ENCODE peak calls at places on chromosomes 12 and 14, in ten cellular contexts. One of them, this sample, is unnamed.

GRCh38 chr12:11896530-11896929 is 174.2 kb upstream of the BCL2L14 start:
- DNase-seq in CD8-positive, alpha-beta T cell: no peak
- DNase-seq in cardiac muscle cell: no peak
- DNase-seq in CD4-positive, alpha-beta T cell: no peak
- DNase-seq in omental fat pad: no peak
- DNase-seq in fibroblast of villous mesenchyme: no peak
- DNase-seq in WERI-Rb-1: no peak
- DNase-seq in astrocyte of the spinal cord: no peak
- DNase-seq in nephron progenitor cell: no peak
- DNase-seq in GM20000: no peak
- DNase-seq in this sample: no peak

GRCh38 chr12:123550700-123551099 is 17.2 kb upstream of the RILPL1 start:
- DNase-seq in WERI-Rb-1: no peak
- DNase-seq in cardiac muscle cell: no peak
- DNase-seq in nephron progenitor cell: no peak
- DNase-seq in CD4-positive, alpha-beta T cell: no peak
- DNase-seq in GM20000: no peak
- DNase-seq in fibroblast of villous mesenchyme: no peak
- DNase-seq in astrocyte of the spinal cord: no peak
- DNase-seq in CD8-positive, alpha-beta T cell: no peak
- DNase-seq in omental fat pad: no peak
- DNase-seq in this sample: no peak

GRCh38 chr12:64265839-64266238 is 43.7 kb upstream of the KICS2 start:
- DNase-seq in astrocyte of the spinal cord: no peak
- DNase-seq in GM20000: no peak
- DNase-seq in nephron progenitor cell: no peak
- DNase-seq in omental fat pad: no peak
- DNase-seq in cardiac muscle cell: no peak
- DNase-seq in CD4-positive, alpha-beta T cell: no peak
- DNase-seq in WERI-Rb-1: no peak
- DNase-seq in CD8-positive, alpha-beta T cell: no peak
- DNase-seq in fibroblast of villous mesenchyme: no peak
- DNase-seq in this sample: no peak

GRCh38 chr12:26527702-26528101 is 305.3 kb downstream of the ITPR2 start:
- DNase-seq in CD4-positive, alpha-beta T cell: no peak
- DNase-seq in fibroblast of villous mesenchyme: no peak
- DNase-seq in nephron progenitor cell: no peak
- DNase-seq in GM20000: no peak
- DNase-seq in cardiac muscle cell: no peak
- DNase-seq in astrocyte of the spinal cord: no peak
- DNase-seq in omental fat pad: no peak
- DNase-seq in WERI-Rb-1: no peak
- DNase-seq in CD8-positive, alpha-beta T cell: no peak
- DNase-seq in this sample: no peak

GRCh38 chr12:49706351-49707126 is 666 bp downstream of the FMNL3 start:
- DNase-seq in WERI-Rb-1: peak
- DNase-seq in astrocyte of the spinal cord: peak
- DNase-seq in CD4-positive, alpha-beta T cell: no peak
- DNase-seq in CD8-positive, alpha-beta T cell: no peak
- DNase-seq in GM20000: peak
- DNase-seq in nephron progenitor cell: peak
- DNase-seq in fibroblast of villous mesenchyme: peak
- DNase-seq in cardiac muscle cell: peak
- DNase-seq in omental fat pad: no peak
- DNase-seq in this sample: no peak

GRCh38 chr14:89182326-89182725 is 234.7 kb downstream of the FOXN3 start:
- DNase-seq in fibroblast of villous mesenchyme: no peak
- DNase-seq in nephron progenitor cell: no peak
- DNase-seq in GM20000: no peak
- DNase-seq in omental fat pad: no peak
- DNase-seq in astrocyte of the spinal cord: no peak
- DNase-seq in CD4-positive, alpha-beta T cell: no peak
- DNase-seq in WERI-Rb-1: peak
- DNase-seq in CD8-positive, alpha-beta T cell: no peak
- DNase-seq in cardiac muscle cell: no peak
- DNase-seq in this sample: no peak

GRCh38 chr14:50051106-50051505 is 65.3 kb downstream of the VCPKMT start:
- DNase-seq in WERI-Rb-1: no peak
- DNase-seq in omental fat pad: no peak
- DNase-seq in fibroblast of villous mesenchyme: no peak
- DNase-seq in CD4-positive, alpha-beta T cell: no peak
- DNase-seq in GM20000: no peak
- DNase-seq in nephron progenitor cell: no peak
- DNase-seq in cardiac muscle cell: no peak
- DNase-seq in astrocyte of the spinal cord: peak
- DNase-seq in CD8-positive, alpha-beta T cell: no peak
- DNase-seq in this sample: no peak

GRCh38 chr14:20116748-20117147 is 6.2 kb downstream of the OR4K17 start:
- DNase-seq in CD4-positive, alpha-beta T cell: no peak
- DNase-seq in omental fat pad: no peak
- DNase-seq in WERI-Rb-1: no peak
- DNase-seq in nephron progenitor cell: no peak
- DNase-seq in CD8-positive, alpha-beta T cell: no peak
- DNase-seq in cardiac muscle cell: no peak
- DNase-seq in astrocyte of the spinal cord: no peak
- DNase-seq in GM20000: no peak
- DNase-seq in fibroblast of villous mesenchyme: no peak
- DNase-seq in this sample: no peak

GRCh38 chr12:109951136-109951535 is 45.0 kb downstream of the GIT2 start:
- DNase-seq in astrocyte of the spinal cord: peak
- DNase-seq in CD4-positive, alpha-beta T cell: no peak
- DNase-seq in WERI-Rb-1: no peak
- DNase-seq in omental fat pad: no peak
- DNase-seq in GM20000: no peak
- DNase-seq in CD8-positive, alpha-beta T cell: no peak
- DNase-seq in nephron progenitor cell: no peak
- DNase-seq in fibroblast of villous mesenchyme: peak
- DNase-seq in cardiac muscle cell: no peak
- DNase-seq in this sample: peak

GRCh38 chr14:55038708-55039107 is 11.7 kb downstream of the SOCS4 start:
- DNase-seq in cardiac muscle cell: no peak
- DNase-seq in omental fat pad: no peak
- DNase-seq in astrocyte of the spinal cord: no peak
- DNase-seq in nephron progenitor cell: no peak
- DNase-seq in WERI-Rb-1: no peak
- DNase-seq in CD4-positive, alpha-beta T cell: no peak
- DNase-seq in fibroblast of villous mesenchyme: no peak
- DNase-seq in GM20000: no peak
- DNase-seq in CD8-positive, alpha-beta T cell: no peak
- DNase-seq in this sample: no peak

GRCh38 chr14:71594828-71595227 is 337.4 kb upstream of the RGS6 start:
- DNase-seq in fibroblast of villous mesenchyme: peak
- DNase-seq in WERI-Rb-1: no peak
- DNase-seq in CD4-positive, alpha-beta T cell: no peak
- DNase-seq in GM20000: no peak
- DNase-seq in cardiac muscle cell: no peak
- DNase-seq in astrocyte of the spinal cord: peak
- DNase-seq in omental fat pad: no peak
- DNase-seq in CD8-positive, alpha-beta T cell: no peak
- DNase-seq in nephron progenitor cell: no peak
- DNase-seq in this sample: no peak

GRCh38 chr14:81219821-81220487 is 805 bp downstream of the GTF2A1 start:
- DNase-seq in CD8-positive, alpha-beta T cell: peak
- DNase-seq in cardiac muscle cell: peak
- DNase-seq in omental fat pad: no peak
- DNase-seq in WERI-Rb-1: peak
- DNase-seq in astrocyte of the spinal cord: no peak
- DNase-seq in GM20000: peak
- DNase-seq in fibroblast of villous mesenchyme: peak
- DNase-seq in nephron progenitor cell: peak
- DNase-seq in CD4-positive, alpha-beta T cell: peak
- DNase-seq in this sample: no peak

GRCh38 chr14:69055125-69055524 is 76.0 kb upstream of the ACTN1 start:
- DNase-seq in nephron progenitor cell: no peak
- DNase-seq in astrocyte of the spinal cord: peak
- DNase-seq in fibroblast of villous mesenchyme: peak
- DNase-seq in GM20000: no peak
- DNase-seq in CD4-positive, alpha-beta T cell: no peak
- DNase-seq in cardiac muscle cell: no peak
- DNase-seq in omental fat pad: no peak
- DNase-seq in WERI-Rb-1: no peak
- DNase-seq in CD8-positive, alpha-beta T cell: no peak
- DNase-seq in this sample: peak

GRCh38 chr14:69059658-69060648 is 80.9 kb upstream of the ACTN1 start:
- DNase-seq in GM20000: no peak
- DNase-seq in CD4-positive, alpha-beta T cell: no peak
- DNase-seq in nephron progenitor cell: no peak
- DNase-seq in WERI-Rb-1: no peak
- DNase-seq in astrocyte of the spinal cord: peak
- DNase-seq in omental fat pad: no peak
- DNase-seq in cardiac muscle cell: no peak
- DNase-seq in CD8-positive, alpha-beta T cell: no peak
- DNase-seq in fibroblast of villous mesenchyme: peak
- DNase-seq in this sample: peak

GRCh38 chr14:69054030-69054429 is 74.9 kb upstream of the ACTN1 start:
- DNase-seq in nephron progenitor cell: no peak
- DNase-seq in fibroblast of villous mesenchyme: no peak
- DNase-seq in CD4-positive, alpha-beta T cell: no peak
- DNase-seq in CD8-positive, alpha-beta T cell: no peak
- DNase-seq in GM20000: no peak
- DNase-seq in cardiac muscle cell: no peak
- DNase-seq in WERI-Rb-1: no peak
- DNase-seq in omental fat pad: no peak
- DNase-seq in astrocyte of the spinal cord: no peak
- DNase-seq in this sample: no peak

GRCh38 chr14:69055973-69056372 is 76.9 kb upstream of the ACTN1 start:
- DNase-seq in CD4-positive, alpha-beta T cell: no peak
- DNase-seq in WERI-Rb-1: no peak
- DNase-seq in cardiac muscle cell: peak
- DNase-seq in CD8-positive, alpha-beta T cell: no peak
- DNase-seq in nephron progenitor cell: no peak
- DNase-seq in omental fat pad: no peak
- DNase-seq in fibroblast of villous mesenchyme: no peak
- DNase-seq in GM20000: no peak
- DNase-seq in astrocyte of the spinal cord: no peak
- DNase-seq in this sample: no peak

GRCh38 chr14:69056389-69056788 is 77.3 kb upstream of the ACTN1 start:
- DNase-seq in GM20000: no peak
- DNase-seq in cardiac muscle cell: no peak
- DNase-seq in nephron progenitor cell: no peak
- DNase-seq in astrocyte of the spinal cord: peak
- DNase-seq in WERI-Rb-1: peak
- DNase-seq in omental fat pad: no peak
- DNase-seq in CD8-positive, alpha-beta T cell: no peak
- DNase-seq in fibroblast of villous mesenchyme: peak
- DNase-seq in CD4-positive, alpha-beta T cell: no peak
- DNase-seq in this sample: peak
- TF ChIP-seq CTCF in GM20000: no peak
- TF ChIP-seq CTCF in cardiac muscle cell: no peak
- TF ChIP-seq CTCF in nephron progenitor cell: no peak
- TF ChIP-seq CTCF in astrocyte of the spinal cord: no peak
- TF ChIP-seq CTCF in WERI-Rb-1: peak
- TF ChIP-seq CTCF in omental fat pad: no peak
- TF ChIP-seq CTCF in CD8-positive, alpha-beta T cell: no peak
- TF ChIP-seq CTCF in fibroblast of villous mesenchyme: no peak
- TF ChIP-seq CTCF in CD4-positive, alpha-beta T cell: no peak
- TF ChIP-seq CTCF in this sample: peak

DNA sequence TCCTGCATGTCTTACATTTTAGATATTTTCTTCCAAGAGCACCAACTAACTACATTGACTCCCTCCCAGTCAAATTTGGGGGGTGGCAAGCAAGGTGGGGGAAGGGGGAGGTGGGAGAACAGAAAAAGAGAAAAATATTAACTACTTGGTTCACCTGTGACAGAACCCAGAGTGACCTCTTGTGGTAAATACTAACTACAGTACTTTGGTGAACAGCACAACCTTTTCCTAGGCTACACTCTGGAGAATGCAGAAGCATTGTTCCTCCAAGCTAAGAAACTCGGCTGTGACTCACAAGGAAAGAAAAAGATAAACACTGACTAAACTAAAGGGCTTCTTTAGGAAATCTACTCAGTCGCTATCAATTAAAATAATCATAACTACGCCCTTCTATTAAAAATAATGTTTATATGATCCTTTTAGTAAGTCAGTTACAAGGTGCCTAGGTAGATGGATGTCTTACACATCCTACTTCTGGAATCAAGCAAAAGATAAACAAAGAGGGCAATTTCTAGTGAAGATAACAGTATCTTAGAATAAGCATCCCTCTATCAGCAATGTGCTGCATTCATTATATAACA is 5.4 kb downstream of the KCNH5 start:
- DNase-seq in omental fat pad: no peak
- DNase-seq in nephron progenitor cell: peak
- DNase-seq in astrocyte of the spinal cord: peak
- DNase-seq in CD4-positive, alpha-beta T cell: no peak
- DNase-seq in GM20000: no peak
- DNase-seq in WERI-Rb-1: no peak
- DNase-seq in fibroblast of villous mesenchyme: peak
- DNase-seq in CD8-positive, alpha-beta T cell: no peak
- DNase-seq in cardiac muscle cell: peak
- DNase-seq in this sample: peak
- TF ChIP-seq CTCF in omental fat pad: no peak
- TF ChIP-seq CTCF in nephron progenitor cell: peak
- TF ChIP-seq CTCF in astrocyte of the spinal cord: peak
- TF ChIP-seq CTCF in CD4-positive, alpha-beta T cell: no peak
- TF ChIP-seq CTCF in GM20000: no peak
- TF ChIP-seq CTCF in WERI-Rb-1: peak
- TF ChIP-seq CTCF in fibroblast of villous mesenchyme: peak
- TF ChIP-seq CTCF in CD8-positive, alpha-beta T cell: no peak
- TF ChIP-seq CTCF in cardiac muscle cell: peak
- TF ChIP-seq CTCF in this sample: peak

GRCh38 chr12:2691001-2691339 is 103.8 kb upstream of the FKBP4 start:
- DNase-seq in CD4-positive, alpha-beta T cell: peak
- DNase-seq in cardiac muscle cell: peak
- DNase-seq in GM20000: peak
- DNase-seq in CD8-positive, alpha-beta T cell: peak
- DNase-seq in nephron progenitor cell: peak
- DNase-seq in astrocyte of the spinal cord: peak
- DNase-seq in fibroblast of villous mesenchyme: peak
- DNase-seq in WERI-Rb-1: peak
- DNase-seq in omental fat pad: no peak
- DNase-seq in this sample: no peak
- TF ChIP-seq CTCF in CD4-positive, alpha-beta T cell: no peak
- TF ChIP-seq CTCF in cardiac muscle cell: peak
- TF ChIP-seq CTCF in GM20000: no peak
- TF ChIP-seq CTCF in CD8-positive, alpha-beta T cell: no peak
- TF ChIP-seq CTCF in nephron progenitor cell: peak
- TF ChIP-seq CTCF in astrocyte of the spinal cord: peak
- TF ChIP-seq CTCF in fibroblast of villous mesenchyme: no peak
- TF ChIP-seq CTCF in WERI-Rb-1: peak
- TF ChIP-seq CTCF in omental fat pad: no peak
- TF ChIP-seq CTCF in this sample: peak

GRCh38 chr12:103623716-103624115 is 36.6 kb downstream of the STAB2 start:
- DNase-seq in astrocyte of the spinal cord: no peak
- DNase-seq in cardiac muscle cell: no peak
- DNase-seq in CD8-positive, alpha-beta T cell: no peak
- DNase-seq in CD4-positive, alpha-beta T cell: no peak
- DNase-seq in omental fat pad: no peak
- DNase-seq in fibroblast of villous mesenchyme: no peak
- DNase-seq in WERI-Rb-1: no peak
- DNase-seq in GM20000: no peak
- DNase-seq in nephron progenitor cell: no peak
- DNase-seq in this sample: no peak

GRCh38 chr12:103627189-103627855 is 40.2 kb downstream of the STAB2 start:
- DNase-seq in WERI-Rb-1: no peak
- DNase-seq in astrocyte of the spinal cord: no peak
- DNase-seq in CD4-positive, alpha-beta T cell: no peak
- DNase-seq in CD8-positive, alpha-beta T cell: no peak
- DNase-seq in cardiac muscle cell: no peak
- DNase-seq in nephron progenitor cell: no peak
- DNase-seq in GM20000: no peak
- DNase-seq in fibroblast of villous mesenchyme: no peak
- DNase-seq in omental fat pad: no peak
- DNase-seq in this sample: no peak

GRCh38 chr12:103626498-103626897 is 39.4 kb downstream of the STAB2 start:
- DNase-seq in CD4-positive, alpha-beta T cell: no peak
- DNase-seq in WERI-Rb-1: peak
- DNase-seq in fibroblast of villous mesenchyme: peak
- DNase-seq in cardiac muscle cell: peak
- DNase-seq in CD8-positive, alpha-beta T cell: no peak
- DNase-seq in nephron progenitor cell: no peak
- DNase-seq in GM20000: no peak
- DNase-seq in astrocyte of the spinal cord: peak
- DNase-seq in omental fat pad: no peak
- DNase-seq in this sample: peak
- TF ChIP-seq CTCF in CD4-positive, alpha-beta T cell: no peak
- TF ChIP-seq CTCF in WERI-Rb-1: peak
- TF ChIP-seq CTCF in fibroblast of villous mesenchyme: peak
- TF ChIP-seq CTCF in cardiac muscle cell: no peak
- TF ChIP-seq CTCF in CD8-positive, alpha-beta T cell: no peak
- TF ChIP-seq CTCF in nephron progenitor cell: no peak
- TF ChIP-seq CTCF in GM20000: no peak
- TF ChIP-seq CTCF in astrocyte of the spinal cord: peak
- TF ChIP-seq CTCF in omental fat pad: no peak
- TF ChIP-seq CTCF in this sample: peak